ENCODE peak calls at places on chromosomes 4 and X, in four cellular contexts. One of them, this sample, is unnamed.

GRCh38 chr4:122898370-122899150 is 23.8 kb downstream of the NUDT6 start:
- DNase-seq in K562: no peak
- DNase-seq in HL-60: no peak
- DNase-seq in GM12891: no peak
- DNase-seq in this sample: no peak

GRCh38 chr4:184568770-184569169 is 80.5 kb downstream of the CASP3 start:
- DNase-seq in K562: no peak
- DNase-seq in GM12891: no peak
- DNase-seq in HL-60: no peak
- DNase-seq in this sample: peak

GRCh38 chrX:45329217-45329616 is 128.5 kb upstream of the DIPK2B start:
- DNase-seq in K562: no peak
- DNase-seq in GM12891: no peak
- DNase-seq in HL-60: no peak
- DNase-seq in this sample: no peak

GRCh38 chrX:120468071-120468470 is 1.0 kb downstream of the LAMP2 start:
- DNase-seq in GM12891: no peak
- DNase-seq in K562: no peak
- DNase-seq in HL-60: peak
- DNase-seq in this sample: no peak

GRCh38 chrX:118530537-118530936 is 34.9 kb downstream of the DOCK11 start:
- DNase-seq in K562: no peak
- DNase-seq in GM12891: no peak
- DNase-seq in HL-60: no peak
- DNase-seq in this sample: no peak

GRCh38 chrX:108437789-108438623 is at the start of gene COL4A6:
- DNase-seq in HL-60: no peak
- DNase-seq in GM12891: no peak
- DNase-seq in K562: peak
- DNase-seq in this sample: no peak

GRCh38 chrX:69961365-69962072 is 88.2 kb downstream of the AWAT2 start:
- DNase-seq in K562: no peak
- DNase-seq in HL-60: no peak
- DNase-seq in GM12891: no peak
- DNase-seq in this sample: no peak

GRCh38 chr4:42048394-42048793 is 58.1 kb downstream of the SLC30A9 start:
- DNase-seq in GM12891: no peak
- DNase-seq in K562: no peak
- DNase-seq in HL-60: no peak
- DNase-seq in this sample: no peak

GRCh38 chrX:118484216-118484903 is 11.3 kb upstream of the DOCK11 start:
- DNase-seq in K562: no peak
- DNase-seq in GM12891: no peak
- DNase-seq in HL-60: no peak
- DNase-seq in this sample: no peak

GRCh38 chr4:53221832-53222480 is 143.9 kb downstream of the SCFD2 start:
- DNase-seq in K562: no peak
- DNase-seq in HL-60: no peak
- DNase-seq in GM12891: no peak
- DNase-seq in this sample: no peak

GRCh38 chr4:139918591-139918990 is 235.4 kb downstream of the MAML3 start:
- DNase-seq in K562: no peak
- DNase-seq in HL-60: no peak
- DNase-seq in GM12891: no peak
- DNase-seq in this sample: no peak

GRCh38 chr4:139918994-139919393 is 235.0 kb downstream of the MAML3 start:
- DNase-seq in GM12891: no peak
- DNase-seq in K562: no peak
- DNase-seq in HL-60: no peak
- DNase-seq in this sample: no peak

GRCh38 chr4:139917896-139918295 is 236.1 kb downstream of the MAML3 start:
- DNase-seq in K562: no peak
- DNase-seq in HL-60: no peak
- DNase-seq in GM12891: no peak
- DNase-seq in this sample: no peak

GRCh38 chr4:139920552-139920951 is 233.4 kb downstream of the MAML3 start:
- DNase-seq in GM12891: no peak
- DNase-seq in HL-60: no peak
- DNase-seq in K562: no peak
- DNase-seq in this sample: no peak

DNA sequence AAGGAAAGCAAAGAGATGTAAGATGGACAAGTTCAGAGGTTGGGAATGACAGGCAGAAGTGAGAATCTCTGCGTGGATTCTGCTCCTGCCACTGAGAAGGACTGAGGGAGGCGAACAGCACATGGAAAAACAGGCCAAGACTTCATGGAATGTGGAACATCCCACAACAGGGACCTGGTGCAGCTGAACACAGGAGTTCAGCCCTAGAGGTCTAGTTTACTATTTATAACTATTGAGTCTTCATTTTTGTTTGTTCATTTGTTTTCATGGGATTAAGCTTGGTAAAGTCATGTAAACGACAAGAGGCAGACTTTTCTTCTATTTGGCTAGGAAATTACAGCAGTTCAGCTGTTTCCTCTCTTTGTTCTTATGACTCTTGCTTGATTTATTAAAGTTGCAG is 234.5 kb downstream of the MAML3 start:
- DNase-seq in K562: no peak
- DNase-seq in HL-60: no peak
- DNase-seq in GM12891: no peak
- DNase-seq in this sample: no peak
- TF ChIP-seq SPI1 in K562: no peak
- TF ChIP-seq SPI1 in HL-60: no peak
- TF ChIP-seq SPI1 in GM12891: no peak
- TF ChIP-seq SPI1 in this sample: no peak

DNA sequence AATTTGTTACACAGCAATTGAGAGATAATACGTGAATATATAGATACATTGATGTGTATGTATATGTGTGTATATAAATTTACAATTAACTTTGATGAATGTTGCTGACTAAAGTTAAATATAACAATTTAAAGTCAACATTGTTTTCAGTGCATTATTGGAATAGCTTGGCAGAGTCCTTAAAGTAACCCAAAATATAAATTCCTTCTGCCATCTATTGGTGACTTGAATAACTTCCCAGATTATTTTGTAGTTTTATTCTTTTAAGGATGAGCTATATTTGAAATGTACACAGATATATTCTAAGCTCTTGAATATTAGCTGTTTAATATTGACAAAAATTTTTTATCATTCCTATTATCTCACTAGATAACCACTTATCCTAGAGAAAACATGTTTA is 298.2 kb upstream of the FSTL5 start:
- DNase-seq in HL-60: no peak
- DNase-seq in GM12891: no peak
- DNase-seq in K562: no peak
- DNase-seq in this sample: no peak
- TF ChIP-seq SPI1 in HL-60: no peak
- TF ChIP-seq SPI1 in GM12891: no peak
- TF ChIP-seq SPI1 in K562: no peak
- TF ChIP-seq SPI1 in this sample: no peak

DNA sequence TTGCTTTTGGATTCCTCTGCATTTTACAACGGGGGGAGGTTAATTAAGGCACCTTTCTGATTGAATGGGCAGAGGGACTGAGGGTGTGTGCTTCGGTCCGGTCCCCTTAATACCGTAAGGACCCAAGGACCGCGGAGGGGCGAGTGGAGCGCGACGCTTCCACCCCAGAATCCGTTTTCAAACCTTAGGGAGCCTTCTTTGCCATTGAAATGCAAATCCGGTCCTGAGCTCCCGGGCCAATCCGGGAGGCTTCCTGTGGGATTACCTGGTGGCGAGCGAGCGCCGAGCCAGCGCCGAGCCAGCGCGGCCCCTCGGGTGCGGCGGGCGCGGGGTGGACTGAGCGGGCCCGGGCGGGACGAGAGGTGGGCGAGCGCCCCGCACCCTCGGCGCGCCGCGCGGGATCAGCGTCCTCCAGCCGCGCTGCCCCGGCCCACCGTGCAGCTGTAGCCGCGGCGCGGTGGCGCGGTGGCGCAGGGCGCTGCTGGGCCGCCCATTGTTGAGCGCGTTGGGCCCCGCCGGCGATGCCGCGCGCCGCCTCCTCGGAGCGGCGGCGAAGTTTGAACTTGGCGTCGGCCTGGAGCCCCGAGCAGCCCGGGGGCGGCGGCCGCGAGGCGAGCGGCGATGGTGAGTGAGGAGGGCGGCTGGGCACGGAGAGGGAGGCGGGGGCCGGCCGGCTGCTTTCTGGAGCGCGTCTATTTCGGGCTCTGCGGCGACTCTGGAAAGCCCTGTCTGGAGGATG is 208.7 kb downstream of the SOWAHB start:
- DNase-seq in HL-60: no peak
- DNase-seq in K562: no peak
- DNase-seq in GM12891: peak
- DNase-seq in this sample: no peak
- TF ChIP-seq SPI1 in HL-60: no peak
- TF ChIP-seq SPI1 in K562: no peak
- TF ChIP-seq SPI1 in GM12891: no peak
- TF ChIP-seq SPI1 in this sample: no peak

DNA sequence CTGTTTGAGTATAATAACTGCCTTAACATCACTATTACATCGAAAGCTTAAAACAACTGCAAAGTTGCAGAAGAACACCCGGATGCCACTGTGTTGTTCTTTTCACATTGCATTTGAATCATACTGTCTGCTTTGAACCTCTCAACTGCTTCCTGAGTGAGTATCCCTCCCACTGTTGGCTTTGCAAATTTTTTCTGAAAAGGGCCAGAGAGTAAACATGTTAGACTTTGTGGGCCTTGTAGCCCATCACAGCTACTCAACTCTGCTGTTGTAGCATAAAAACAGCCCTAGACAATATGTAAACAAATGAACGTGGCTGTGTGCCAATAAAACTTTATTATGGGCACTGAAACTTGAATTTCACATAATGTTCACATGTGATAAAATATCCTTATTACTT is 76.1 kb downstream of the NSG1 start:
- DNase-seq in GM12891: no peak
- DNase-seq in K562: no peak
- DNase-seq in HL-60: no peak
- DNase-seq in this sample: no peak
- TF ChIP-seq SPI1 in GM12891: no peak
- TF ChIP-seq SPI1 in K562: no peak
- TF ChIP-seq SPI1 in HL-60: no peak
- TF ChIP-seq SPI1 in this sample: no peak

GRCh38 chr4:143085224-143085623 is 99.5 kb upstream of the USP38 start:
- DNase-seq in HL-60: no peak
- DNase-seq in GM12891: no peak
- DNase-seq in K562: no peak
- DNase-seq in this sample: no peak
- TF ChIP-seq SPI1 in HL-60: no peak
- TF ChIP-seq SPI1 in GM12891: no peak
- TF ChIP-seq SPI1 in K562: no peak
- TF ChIP-seq SPI1 in this sample: no peak

This sample was measured in GM12878.